ENCODE peak calls at places on chromosome 16, in five cellular contexts. One of them, this sample, is unnamed.

GRCh38 chr16:79170565-79171242 is 429.8 kb downstream of the MAF start:
- DNase-seq in COR-L47: no peak
- DNase-seq in NCI-H1930: no peak
- DNase-seq in hepatocyte: peak; percentile 39
- DNase-seq in NCI-H460: no peak
- DNase-seq in this sample: no peak

GRCh38 chr16:8355714-8356113 is 234.6 kb downstream of the TMEM114 start:
- DNase-seq in COR-L47: no peak
- DNase-seq in NCI-H1930: no peak
- DNase-seq in hepatocyte: peak; percentile 32
- DNase-seq in NCI-H460: no peak
- DNase-seq in this sample: no peak

GRCh38 chr16:56355786-56356275 is 69.5 kb downstream of the AMFR start:
- DNase-seq in COR-L47: no peak
- DNase-seq in NCI-H1930: no peak
- DNase-seq in hepatocyte: no peak
- DNase-seq in NCI-H460: no peak
- DNase-seq in this sample: no peak

GRCh38 chr16:49622084-49622390 is 233.9 kb downstream of the ZNF423 start:
- DNase-seq in COR-L47: no peak
- DNase-seq in NCI-H1930: no peak
- DNase-seq in hepatocyte: no peak
- DNase-seq in NCI-H460: no peak
- DNase-seq in this sample: peak; percentile 36

GRCh38 chr16:69036399-69037091 is 68.9 kb upstream of the HAS3 start:
- DNase-seq in COR-L47: no peak
- DNase-seq in NCI-H1930: no peak
- DNase-seq in hepatocyte: no peak
- DNase-seq in NCI-H460: no peak
- DNase-seq in this sample: no peak

GRCh38 chr16:54244061-54244886 is 42.3 kb downstream of the IRX3 start:
- DNase-seq in COR-L47: peak; percentile 24
- DNase-seq in NCI-H1930: no peak
- DNase-seq in hepatocyte: no peak
- DNase-seq in NCI-H460: no peak
- DNase-seq in this sample: no peak

GRCh38 chr16:67552476-67552875 is 9.8 kb upstream of the CTCF start:
- DNase-seq in COR-L47: no peak
- DNase-seq in NCI-H1930: no peak
- DNase-seq in hepatocyte: no peak
- DNase-seq in NCI-H460: no peak
- DNase-seq in this sample: no peak

GRCh38 chr16:19884611-19885455 is at the start of gene GPRC5B:
- DNase-seq in COR-L47: peak; percentile 32
- DNase-seq in NCI-H1930: peak; percentile 55
- DNase-seq in hepatocyte: peak; percentile 84
- DNase-seq in NCI-H460: peak; percentile 8
- DNase-seq in this sample: no peak

GRCh38 chr16:78235168-78235800 is 135.8 kb downstream of the WWOX start:
- DNase-seq in COR-L47: peak; percentile 30
- DNase-seq in NCI-H1930: no peak
- DNase-seq in hepatocyte: peak; percentile 75
- DNase-seq in NCI-H460: peak; percentile 34
- DNase-seq in this sample: peak; percentile 69

GRCh38 chr16:2156025-2156848 is 655 bp downstream of the TRAF7 start:
- DNase-seq in COR-L47: no peak
- DNase-seq in NCI-H1930: no peak
- DNase-seq in hepatocyte: peak; percentile 64
- DNase-seq in NCI-H460: no peak
- DNase-seq in this sample: no peak

GRCh38 chr16:2250652-2251280 is 621 bp downstream of the ECI1 start:
- DNase-seq in COR-L47: no peak
- DNase-seq in NCI-H1930: no peak
- DNase-seq in hepatocyte: no peak
- DNase-seq in NCI-H460: no peak
- DNase-seq in this sample: no peak

GRCh38 chr16:22008215-22009142 is 568 bp downstream of the MOSMO start:
- DNase-seq in COR-L47: no peak
- DNase-seq in NCI-H1930: no peak
- DNase-seq in hepatocyte: peak; percentile 13
- DNase-seq in NCI-H460: no peak
- DNase-seq in this sample: peak; percentile 47

GRCh38 chr16:67537636-67538591 is 9.3 kb downstream of the RIPOR1 start:
- DNase-seq in COR-L47: no peak
- DNase-seq in NCI-H1930: no peak
- DNase-seq in hepatocyte: peak; percentile 79
- DNase-seq in NCI-H460: no peak
- DNase-seq in this sample: peak; percentile 74

GRCh38 chr16:11734025-11734652 is 8.5 kb downstream of the TXNDC11 start:
- DNase-seq in COR-L47: no peak
- DNase-seq in NCI-H1930: no peak
- DNase-seq in hepatocyte: no peak
- DNase-seq in NCI-H460: no peak
- DNase-seq in this sample: no peak

GRCh38 chr16:19817122-19817521 is 67.5 kb downstream of the GPRC5B start:
- DNase-seq in COR-L47: no peak
- DNase-seq in NCI-H1930: no peak
- DNase-seq in hepatocyte: no peak
- DNase-seq in NCI-H460: no peak
- DNase-seq in this sample: no peak

GRCh38 chr16:397135-397661 is at the start of gene NME4:
- DNase-seq in COR-L47: no peak
- DNase-seq in NCI-H1930: peak; percentile 52
- DNase-seq in hepatocyte: peak; percentile 73
- DNase-seq in NCI-H460: no peak
- DNase-seq in this sample: no peak

GRCh38 chr16:49283376-49284049 is 1.9 kb upstream of the CBLN1 start:
- DNase-seq in COR-L47: peak; percentile 30
- DNase-seq in NCI-H1930: no peak
- DNase-seq in hepatocyte: no peak
- DNase-seq in NCI-H460: no peak
- DNase-seq in this sample: no peak

GRCh38 chr16:1451702-1452392 is 7.5 kb upstream of the CCDC154 start:
- DNase-seq in COR-L47: no peak
- DNase-seq in NCI-H1930: no peak
- DNase-seq in hepatocyte: no peak
- DNase-seq in NCI-H460: no peak
- DNase-seq in this sample: no peak

GRCh38 chr16:80694950-80695471 is 109.4 kb downstream of the CDYL2 start:
- DNase-seq in COR-L47: no peak
- DNase-seq in NCI-H1930: no peak
- DNase-seq in hepatocyte: no peak
- DNase-seq in NCI-H460: no peak
- DNase-seq in this sample: no peak

GRCh38 chr16:23148166-23148512 is 1.1 kb downstream of the USP31 start:
- DNase-seq in COR-L47: no peak
- DNase-seq in NCI-H1930: no peak
- DNase-seq in hepatocyte: no peak
- DNase-seq in NCI-H460: no peak
- DNase-seq in this sample: no peak

GRCh38 chr16:85928411-85928820 is 29.5 kb downstream of the IRF8 start:
- DNase-seq in COR-L47: no peak
- DNase-seq in NCI-H1930: no peak
- DNase-seq in hepatocyte: peak; percentile 51
- DNase-seq in NCI-H460: no peak
- DNase-seq in this sample: no peak

GRCh38 chr16:10736926-10737625 is 6.6 kb upstream of the NUBP1 start:
- DNase-seq in COR-L47: peak; percentile 40
- DNase-seq in NCI-H1930: peak; percentile 8
- DNase-seq in hepatocyte: peak; percentile 81
- DNase-seq in NCI-H460: peak; percentile 73
- DNase-seq in this sample: peak; percentile 77

GRCh38 chr16:82240111-82240510 is 70.1 kb upstream of the MPHOSPH6 start:
- DNase-seq in COR-L47: no peak
- DNase-seq in NCI-H1930: no peak
- DNase-seq in hepatocyte: no peak
- DNase-seq in NCI-H460: no peak
- DNase-seq in this sample: no peak

GRCh38 chr16:73176577-73177013 is 128.7 kb upstream of the ZFHX3 start:
- DNase-seq in COR-L47: no peak
- DNase-seq in NCI-H1930: no peak
- DNase-seq in hepatocyte: peak; percentile 27
- DNase-seq in NCI-H460: peak; percentile 87
- DNase-seq in this sample: no peak

GRCh38 chr16:89504061-89504460 is 4.1 kb upstream of the SPG7 start:
- DNase-seq in COR-L47: no peak
- DNase-seq in NCI-H1930: no peak
- DNase-seq in hepatocyte: no peak
- DNase-seq in NCI-H460: no peak
- DNase-seq in this sample: no peak